ENCODE peak calls at places on chromosome 5, in nine cellular contexts. V is stimulated activated CD4-positive, alpha-beta T cell treated with anti-CD3 and anti-CD28 coated beads, Interleukin-1b, Interleukin-23, amount 100 ng/mL, for 24 hours; N is WTC11; K is AG04449; T is choroid plexus epithelial cell; L is B cell; U is NCI-H1417; J is RWPE1; S is epithelial cell of esophagus. H is an unnamed sample.
A peak's percentile ranks its signal among the peaks of the same experiment; 100 is the strongest.

GRCh38 chr5:55868846-55869245 is 17.7 kb downstream of the IL31RA start:
- DNase-seq in V (peak; percentile 54), N (no peak), K (peak; percentile 91), T (peak; percentile 96), L (no peak), U (no peak), J (peak; percentile 97), S (peak; percentile 98), H (no peak)

GRCh38 chr5:34677428-34677827 is 21.3 kb downstream of the RAI14 start:
- DNase-seq in V (no peak), N (no peak), K (no peak), T (no peak), L (no peak), U (no peak), J (no peak), S (no peak), H (no peak)

GRCh38 chr5:108700928-108701327 is 46.8 kb upstream of the FER start:
- DNase-seq in V (no peak), N (no peak), K (no peak), T (no peak), L (no peak), U (peak; percentile 1), J (no peak), S (no peak), H (no peak)

GRCh38 chr5:171630047-171630669 is 155.5 kb upstream of the SMIM23 start:
- DNase-seq in V (peak; percentile 11), N (peak; percentile 77), K (no peak), T (peak; percentile 65), L (no peak), U (peak; percentile 53), J (peak; percentile 87), S (peak; percentile 66), H (no peak)

GRCh38 chr5:60209146-60209840 is 315.8 kb upstream of the PDE4D start:
- DNase-seq in V (no peak), N (no peak), K (no peak), T (no peak), L (no peak), U (no peak), J (no peak), S (no peak), H (no peak)

GRCh38 chr5:134462761-134463160 is 51.1 kb upstream of the CDKN2AIPNL start:
- DNase-seq in V (no peak), N (no peak), K (no peak), T (no peak), L (no peak), U (no peak), J (no peak), S (no peak), H (no peak)

GRCh38 chr5:103446813-103447212 is 115.8 kb downstream of the NUDT12 start:
- DNase-seq in V (no peak), N (no peak), K (no peak), T (no peak), L (no peak), U (no peak), J (no peak), S (no peak), H (no peak)

GRCh38 chr5:96142786-96143434 is 181.3 kb upstream of the ELL2 start:
- DNase-seq in V (no peak), N (no peak), K (no peak), T (peak; percentile 20), L (no peak), U (no peak), J (no peak), S (peak; percentile 76), H (no peak)

GRCh38 chr5:68587181-68587580 is 371.6 kb downstream of the PIK3R1 start:
- DNase-seq in V (no peak), N (no peak), K (peak; percentile 62), T (no peak), L (no peak), U (no peak), J (no peak), S (no peak), H (no peak)

GRCh38 chr5:75091597-75091996 is 39.2 kb upstream of the GCNT4 start:
- DNase-seq in V (no peak), N (no peak), K (no peak), T (peak; percentile 5), L (no peak), U (no peak), J (peak; percentile 63), S (peak; percentile 91), H (no peak)

GRCh38 chr5:138438724-138439536 is at the start of gene REEP2:
- DNase-seq in V (peak; percentile 60), N (peak; percentile 74), K (no peak), T (peak; percentile 48), L (peak; percentile 84), U (peak; percentile 74), J (peak; percentile 56), S (peak; percentile 51), H (no peak)

GRCh38 chr5:179330186-179330900 is 14.9 kb downstream of the ADAMTS2 start:
- DNase-seq in V (no peak), N (no peak), K (no peak), T (no peak), L (no peak), U (no peak), J (no peak), S (no peak), H (no peak)

GRCh38 chr5:98483301-98483700 is 290.2 kb upstream of the RGMB start:
- DNase-seq in V (no peak), N (no peak), K (peak; percentile 82), T (peak; percentile 30), L (no peak), U (no peak), J (no peak), S (no peak), H (no peak)

GRCh38 chr5:180648658-180649296 is 623 bp downstream of the FLT4 start:
- DNase-seq in V (no peak), N (peak; percentile 75), K (no peak), T (no peak), L (no peak), U (no peak), J (no peak), S (no peak), H (no peak)

H was measured in mucosa of gallbladder.